ENCODE peak calls at places on chromosomes 5 and 9, in ten cellular contexts. G, K, D, Z, Y, E, W, V, I and L are unnamed samples.

GRCh38 chr9:12723409-12724028 is 30.3 kb downstream of the TYRP1 start:
- DNase-seq in G (no peak), K (peak; percentile 76), D (no peak), Z (no peak), Y (no peak), E (peak; percentile 26), W (no peak), V (no peak), I (peak; percentile 35), L (no peak)

GRCh38 chr9:130212543-130213297 is 40.5 kb downstream of the NCS1 start:
- DNase-seq in G (no peak), K (no peak), D (no peak), Z (no peak), Y (no peak), E (no peak), W (no peak), V (no peak), I (peak; percentile 27), L (no peak)

GRCh38 chr5:38458174-38458573 is 98.3 kb downstream of the LIFR start:
- DNase-seq in G (no peak), K (no peak), D (no peak), Z (no peak), Y (no peak), E (no peak), W (no peak), V (no peak), I (no peak), L (no peak)

GRCh38 chr5:149747141-149747832 is 17.2 kb downstream of the PPARGC1B start:
- DNase-seq in G (no peak), K (no peak), D (peak; percentile 93), Z (no peak), Y (no peak), E (no peak), W (no peak), V (no peak), I (peak; percentile 94), L (peak; percentile 49)

GRCh38 chr5:93585753-93586385 is 2.8 kb downstream of the NR2F1 start:
- DNase-seq in G (no peak), K (peak; percentile 46), D (no peak), Z (no peak), Y (no peak), E (peak; percentile 24), W (no peak), V (no peak), I (peak; percentile 8), L (no peak)

GRCh38 chr9:34948438-34948837 is 9.6 kb upstream of the PHF24 start:
- DNase-seq in G (no peak), K (no peak), D (no peak), Z (no peak), Y (no peak), E (no peak), W (no peak), V (no peak), I (no peak), L (no peak)

GRCh38 chr5:111512026-111512405 is 319 bp downstream of the STARD4 start:
- DNase-seq in G (no peak), K (peak; percentile 77), D (no peak), Z (peak; percentile 3), Y (no peak), E (peak; percentile 43), W (no peak), V (no peak), I (peak; percentile 59), L (peak; percentile 67)

GRCh38 chr9:93365427-93366118 is 85.9 kb upstream of the FAM120A start:
- DNase-seq in G (no peak), K (no peak), D (no peak), Z (no peak), Y (no peak), E (no peak), W (no peak), V (no peak), I (no peak), L (no peak)

GRCh38 chr9:130448035-130448624 is 3.4 kb downstream of the ASS1 start:
- DNase-seq in G (peak; percentile 81), K (peak; percentile 74), D (no peak), Z (no peak), Y (no peak), E (peak; percentile 71), W (no peak), V (no peak), I (peak; percentile 43), L (no peak)

GRCh38 chr5:15634771-15635347 is 134.9 kb downstream of the FBXL7 start:
- DNase-seq in G (no peak), K (no peak), D (no peak), Z (no peak), Y (no peak), E (peak; percentile 19), W (no peak), V (no peak), I (no peak), L (no peak)